ENCODE peak calls at places on chromosomes 16 and 17, in five cellular contexts. J is spleen, Z is SK-N-SH, U is heart left ventricle, E is A549. T is an unnamed sample.

GRCh38 chr17:40331743-40332641 is 23.0 kb downstream of the RARA start:
- DNase-seq in E (no peak), J (peak; percentile 92), U (peak; percentile 95), Z (peak; percentile 97), T (peak; percentile 92)

GRCh38 chr16:11396241-11397048 is 51.2 kb downstream of the RMI2 start:
- DNase-seq in Z (peak; percentile 97), U (peak; percentile 80), E (peak; percentile 94), J (peak; percentile 89), T (peak; percentile 86)

GRCh38 chr17:740240-741055 is 8.1 kb downstream of the TLCD3A start:
- DNase-seq in Z (no peak), J (peak; percentile 86), U (no peak), E (no peak), T (no peak)

GRCh38 chr17:9427460-9428315 is 147.9 kb downstream of the STX8 start:
- DNase-seq in E (no peak), U (peak; percentile 59), J (no peak), Z (no peak), T (no peak)

GRCh38 chr17:64635647-64636305 is 26.3 kb downstream of the SMURF2 start:
- DNase-seq in E (no peak), U (no peak), Z (no peak), J (no peak), T (no peak)

GRCh38 chr16:72013389-72013788 is 4.8 kb downstream of the DHODH start:
- DNase-seq in E (no peak), J (no peak), Z (no peak), U (peak; percentile 49), T (no peak)

GRCh38 chr16:74766729-74767128 is 7.9 kb downstream of the FA2H start:
- DNase-seq in E (no peak), Z (no peak), U (no peak), J (peak; percentile 17), T (no peak)

GRCh38 chr17:909642-910323 is 69.8 kb downstream of the NXN start:
- DNase-seq in U (no peak), J (no peak), E (no peak), Z (no peak), T (no peak)

GRCh38 chr17:40307001-40307690 is 1.8 kb upstream of the RARA start:
- DNase-seq in U (no peak), E (no peak), J (peak; percentile 81), Z (peak; percentile 70), T (peak; percentile 44)

GRCh38 chr16:79007614-79008013 is 592.9 kb downstream of the MAF start:
- DNase-seq in E (no peak), Z (no peak), J (no peak), U (no peak), T (no peak)
- H3K27ac ChIP-seq in E (no peak overlapping the region), Z (no peak overlapping the region), J (no peak overlapping the region), U (no peak overlapping the region), T (no peak overlapping the region)

DNA sequence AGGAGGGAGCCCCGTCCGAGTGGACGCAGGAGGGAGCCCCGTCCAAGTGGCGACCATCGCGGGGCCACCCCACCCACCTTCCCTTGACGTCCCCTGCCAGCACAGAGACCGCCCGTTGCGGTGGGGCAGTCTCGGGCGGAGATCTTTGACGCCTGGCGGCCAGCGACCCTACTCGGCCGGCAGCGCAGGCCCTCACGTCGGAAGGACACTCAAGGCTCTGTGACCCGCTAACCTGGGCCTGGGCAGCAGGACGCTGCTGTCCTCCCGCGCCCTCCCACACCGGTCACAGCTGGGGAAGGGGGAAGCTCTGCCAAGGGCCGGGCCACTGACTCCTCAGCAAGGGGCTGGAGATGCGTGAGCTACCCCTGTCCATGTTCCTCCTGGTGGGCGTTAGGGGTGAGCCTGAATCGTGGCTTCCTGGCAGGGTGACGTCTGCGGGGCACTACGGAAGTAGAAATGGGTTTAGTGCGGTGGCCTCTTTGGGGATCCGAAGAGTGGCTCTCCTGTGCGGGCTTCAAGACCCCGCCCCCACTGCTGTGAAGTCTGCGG is 6.0 kb downstream of the CBX8 start:
- DNase-seq in J (no peak), Z (peak; percentile 58), U (no peak), E (no peak), T (no peak)
- H3K4me3 ChIP-seq in J (no peak overlapping the region), Z (no peak overlapping the region), U (no peak overlapping the region), E (no peak overlapping the region), T (no peak overlapping the region)

DNA sequence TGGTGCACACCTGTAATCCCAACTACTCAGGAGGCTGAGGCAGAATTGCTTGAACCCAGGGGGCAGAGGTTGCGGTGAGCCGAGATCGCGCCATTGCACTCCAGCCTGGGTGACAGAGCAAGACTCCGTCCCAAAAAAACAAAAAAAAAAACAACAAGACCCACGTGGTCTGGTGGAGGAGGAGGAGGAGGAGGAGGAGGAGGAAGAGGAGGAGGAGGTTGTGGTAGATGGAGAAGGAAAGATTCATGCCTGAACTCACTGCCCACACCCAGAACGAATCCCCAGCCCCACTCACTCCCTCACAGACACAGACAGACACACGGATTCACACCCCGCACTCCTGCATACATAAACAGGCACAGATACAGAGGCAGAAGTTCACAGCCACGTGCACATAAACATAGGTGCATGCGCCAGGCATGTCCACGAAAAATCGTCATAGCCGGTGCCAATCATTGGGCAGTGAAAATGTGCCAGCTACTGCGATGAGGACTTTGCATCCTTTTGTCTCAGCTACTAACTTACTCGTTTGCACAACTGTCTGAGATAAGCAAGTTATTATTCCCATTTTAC is 138.5 kb downstream of the WSCD1 start:
- DNase-seq in U (no peak), E (no peak), J (no peak), Z (no peak), T (no peak)
- TF ChIP-seq CTCF in U (no peak), E (no peak), J (no peak), Z (no peak), T (no peak)

GRCh38 chr17:82881900-82882714 is 42.3 kb upstream of the ZNF750 start:
- DNase-seq in J (peak; percentile 77), Z (no peak), U (peak; percentile 83), E (no peak), T (peak; percentile 80)
- H3K27ac ChIP-seq in J (peak overlapping the region; percentile 14), Z (no peak overlapping the region), U (peak overlapping the region; percentile 28), E (peak overlapping the region; percentile 10), T (no peak overlapping the region)

DNA sequence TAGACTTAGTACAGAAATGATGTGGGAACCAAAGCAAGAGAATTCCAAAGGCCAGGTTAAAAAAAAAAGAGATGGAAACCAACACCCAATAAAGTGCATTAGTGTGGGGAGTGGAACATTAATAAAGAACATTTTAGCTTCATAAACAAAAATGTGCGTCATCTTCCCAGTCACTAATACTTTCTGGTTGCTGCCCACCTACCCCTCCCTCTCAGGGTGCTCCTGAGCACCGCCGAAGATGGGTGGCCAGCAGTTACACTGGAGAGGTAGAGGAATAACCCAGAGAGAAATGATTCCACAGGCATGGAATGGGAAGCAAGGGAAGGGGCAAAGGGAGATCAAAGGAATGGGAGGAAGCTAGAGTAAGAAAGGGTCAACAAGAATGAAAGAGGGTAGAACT is 6.0 kb upstream of the CHD3 start:
- DNase-seq in Z (no peak), U (no peak), E (no peak), J (no peak), T (no peak)
- H3K4me3 ChIP-seq in Z (no peak overlapping the region), U (no peak overlapping the region), E (no peak overlapping the region), J (no peak overlapping the region), T (no peak overlapping the region)

GRCh38 chr17:74536890-74537289 is 5.6 kb upstream of the CD300LB start:
- DNase-seq in U (no peak), J (no peak), E (no peak), Z (no peak), T (no peak)
- TF ChIP-seq CTCF in U (no peak), J (no peak), E (no peak), Z (no peak), T (no peak)

DNA sequence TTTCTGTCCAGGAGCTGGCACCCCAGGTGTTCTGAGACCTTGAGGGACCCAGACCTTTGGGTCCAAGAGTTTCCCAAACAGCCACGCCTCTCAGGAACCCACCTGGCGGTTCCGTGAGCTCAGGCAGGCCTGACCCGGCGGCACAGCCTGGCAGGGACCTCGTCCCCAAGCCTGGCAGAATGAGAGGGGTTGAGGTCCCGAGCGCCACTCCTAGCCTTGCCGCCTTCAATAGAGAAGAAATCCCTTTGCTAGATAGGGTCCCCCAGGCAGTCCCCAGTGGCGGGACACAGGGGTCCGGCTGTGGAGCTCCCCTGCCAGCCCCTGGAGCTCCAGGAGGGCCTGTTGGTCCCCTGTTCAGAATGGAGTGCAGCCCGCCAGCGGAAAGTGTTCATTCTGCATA is 10.5 kb upstream of the CLEC18A start:
- DNase-seq in E (no peak), Z (no peak), J (no peak), U (no peak), T (no peak)
- H3K27ac ChIP-seq in E (no peak overlapping the region), Z (no peak overlapping the region), J (no peak overlapping the region), U (no peak overlapping the region), T (no peak overlapping the region)

GRCh38 chr17:49575524-49576120 is at the start of gene NXPH3:
- DNase-seq in E (peak; percentile 79), Z (peak; percentile 91), U (peak; percentile 77), J (peak; percentile 89), T (peak; percentile 63)
- H3K4me3 ChIP-seq in E (peak within 1 kb of the TSS; percentile 53), Z (peak within 1 kb of the TSS; percentile 67), U (peak within 1 kb of the TSS; percentile 74), J (peak within 1 kb of the TSS; percentile 43), T (peak within 1 kb of the TSS; percentile 76)